ENCODE peak calls at places on chromosomes 11 and 22, in five cellular contexts. A is C1 segment of cervical spinal cord, I is LoVo, M is NCI-H1694 treated with DMSO at 0.1 percent for 48 hours, X is T1000. Z is an unnamed sample.

GRCh38 chr11:63769719-63770443 is 1.3 kb upstream of the ZFTA start:
- DNase-seq in A (peak; percentile 16), M (no peak), X (no peak), I (no peak), Z (no peak)

GRCh38 chr11:110481523-110481922 is 51.8 kb downstream of the FDX1 start:
- DNase-seq in M (no peak), A (no peak), I (no peak), X (no peak), Z (no peak)

GRCh38 chr11:63884191-63884590 is 32.8 kb downstream of the RCOR2 start:
- DNase-seq in I (no peak), X (no peak), A (no peak), M (no peak), Z (no peak)

GRCh38 chr22:26590525-26590858 is 560 bp upstream of the TPST2 start:
- DNase-seq in A (no peak), I (no peak), X (no peak), M (no peak), Z (no peak)

GRCh38 chr22:26669060-26669481 is 11.7 kb downstream of the MIAT start:
- DNase-seq in M (peak; percentile 86), X (no peak), A (no peak), I (no peak), Z (no peak)

GRCh38 chr11:2673871-2674471 is 25.8 kb downstream of the KCNQ1OT1 start:
- DNase-seq in I (no peak), A (no peak), M (no peak), X (no peak), Z (no peak)

GRCh38 chr11:58919980-58920379 is 19.3 kb upstream of the GLYATL1 start:
- DNase-seq in X (no peak), A (no peak), I (no peak), M (no peak), Z (no peak)

GRCh38 chr11:107457558-107458271 is at the start of gene CWF19L2:
- DNase-seq in I (peak; percentile 97), X (peak; percentile 48), A (peak; percentile 91), M (peak; percentile 75), Z (peak; percentile 66)

GRCh38 chr11:69131644-69132300 is 24.0 kb upstream of the SMIM38 start:
- DNase-seq in M (peak; percentile 0), A (no peak), I (peak; percentile 84), X (peak; percentile 45), Z (peak; percentile 67)

GRCh38 chr11:61279934-61280656 is 15.0 kb downstream of the VWCE start:
- DNase-seq in M (no peak), I (no peak), A (no peak), X (no peak), Z (no peak)

GRCh38 chr11:63517156-63517555 is 11.3 kb downstream of the LGALS12 start:
- DNase-seq in X (no peak), A (no peak), I (no peak), M (no peak), Z (no peak)

GRCh38 chr22:49997221-49997599 is 15.4 kb downstream of the IL17REL start:
- DNase-seq in I (no peak), X (no peak), M (no peak), A (no peak), Z (no peak)

GRCh38 chr11:99489561-99489960 is 468.8 kb downstream of the CNTN5 start:
- DNase-seq in I (no peak), X (no peak), M (no peak), A (no peak), Z (no peak)

GRCh38 chr11:27291954-27292641 is 70.9 kb downstream of the CCDC34 start:
- DNase-seq in M (no peak), A (no peak), X (no peak), I (peak; percentile 31), Z (no peak)

GRCh38 chr11:119844808-119845207 is 115.8 kb upstream of the NECTIN1 start:
- DNase-seq in I (no peak), A (no peak), X (no peak), M (no peak), Z (no peak)

GRCh38 chr11:7384691-7385090 is 100.6 kb upstream of the OLFML1 start:
- DNase-seq in I (no peak), A (peak; percentile 28), M (no peak), X (no peak), Z (no peak)

Z was measured in frontal cortex.